ENCODE peak calls at places on chromosomes 16 and 17, in seven cellular contexts. A is progenitor cell of endocrine pancreas, B is NB4, G is gastrocnemius medialis, R is lower leg skin, I is lung, P is tibial artery. Q is an unnamed sample.

GRCh38 chr17:62696726-62697490 is 69.4 kb downstream of the MRC2 start:
- DNase-seq in A (no peak), B (no peak), G (no peak), R (no peak), I (no peak), P (no peak), Q (no peak)

GRCh38 chr16:8945626-8946296 is 17.9 kb downstream of the USP7 start:
- DNase-seq in A (no peak), B (no peak), G (no peak), R (no peak), I (no peak), P (no peak), Q (no peak)

GRCh38 chr17:5516060-5516792 is 29.9 kb downstream of the MIS12 start:
- DNase-seq in A (no peak), B (peak), G (no peak), R (no peak), I (no peak), P (no peak), Q (no peak)

GRCh38 chr17:35373532-35373983 is at the start of gene SLFN11:
- DNase-seq in A (no peak), B (peak), G (peak), R (peak), I (peak), P (peak), Q (no peak)

GRCh38 chr17:64411999-64412771 is 21.5 kb upstream of the PECAM1 start:
- DNase-seq in A (no peak), B (peak), G (peak), R (peak), I (peak), P (peak), Q (no peak)

GRCh38 chr16:84729716-84730320 is 30.0 kb downstream of the USP10 start:
- DNase-seq in A (no peak), B (no peak), G (no peak), R (no peak), I (no peak), P (no peak), Q (no peak)

GRCh38 chr16:12536412-12536746 is 267.3 kb downstream of the CPPED1 start:
- DNase-seq in A (no peak), B (no peak), G (no peak), R (no peak), I (no peak), P (no peak), Q (no peak)

GRCh38 chr17:6090253-6090652 is 20.1 kb downstream of the WSCD1 start:
- DNase-seq in A (no peak), B (no peak), G (no peak), R (no peak), I (no peak), P (no peak), Q (no peak)

GRCh38 chr17:49577978-49578893 is 2.6 kb downstream of the NXPH3 start:
- DNase-seq in A (no peak), B (no peak), G (no peak), R (no peak), I (no peak), P (no peak), Q (no peak)

GRCh38 chr17:149897-150575 is 12.7 kb downstream of the SCGB1C2 start:
- DNase-seq in A (no peak), B (no peak), G (no peak), R (no peak), I (no peak), P (no peak), Q (peak)

GRCh38 chr17:148757-149156 is 11.4 kb downstream of the SCGB1C2 start:
- DNase-seq in A (peak), B (no peak), G (no peak), R (no peak), I (no peak), P (no peak), Q (no peak)

GRCh38 chr17:151004-151403 is 13.6 kb downstream of the SCGB1C2 start:
- DNase-seq in A (no peak), B (no peak), G (no peak), R (no peak), I (no peak), P (no peak), Q (no peak)

GRCh38 chr17:147796-148740 is 10.7 kb downstream of the SCGB1C2 start:
- DNase-seq in A (peak), B (no peak), G (no peak), R (no peak), I (no peak), P (no peak), Q (peak)

DNA sequence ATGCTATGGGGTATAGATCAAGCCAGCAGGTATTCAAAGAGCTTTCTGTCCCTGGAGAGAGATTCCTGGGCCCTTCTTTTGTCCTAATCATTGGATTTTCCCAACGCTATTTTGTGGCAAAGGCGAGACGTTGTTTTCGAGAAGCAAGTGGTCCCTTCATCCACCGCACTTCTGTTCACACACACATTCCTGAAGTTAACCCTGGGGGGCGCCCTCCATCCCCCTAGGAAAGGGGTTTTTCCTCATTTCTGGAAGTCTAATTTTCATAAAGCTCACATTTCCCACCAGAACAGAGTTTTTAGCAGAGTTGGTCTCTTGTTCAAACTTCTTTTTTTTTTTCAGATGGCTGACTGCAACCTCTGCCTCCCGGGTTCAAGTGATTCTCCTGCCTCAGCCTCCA is 11.9 kb downstream of the SCGB1C2 start:
- DNase-seq in A (peak), B (no peak), G (no peak), R (no peak), I (no peak), P (no peak), Q (peak)
- TF ChIP-seq CTCF in A (no peak), B (no peak), G (no peak), R (no peak), I (no peak), P (no peak), Q (no peak)

GRCh38 chr16:55001931-55002330 is 71.3 kb downstream of the IRX5 start:
- DNase-seq in A (no peak), B (no peak), G (no peak), R (no peak), I (no peak), P (no peak), Q (no peak)

GRCh38 chr16:55003306-55003705 is 72.6 kb downstream of the IRX5 start:
- DNase-seq in A (no peak), B (no peak), G (no peak), R (no peak), I (no peak), P (no peak), Q (no peak)

GRCh38 chr16:55003916-55004315 is 73.3 kb downstream of the IRX5 start:
- DNase-seq in A (no peak), B (peak), G (no peak), R (no peak), I (no peak), P (no peak), Q (no peak)

GRCh38 chr16:55000595-55000994 is 69.9 kb downstream of the IRX5 start:
- DNase-seq in A (no peak), B (peak), G (no peak), R (no peak), I (no peak), P (no peak), Q (no peak)

GRCh38 chr16:54998834-54999233 is 68.2 kb downstream of the IRX5 start:
- DNase-seq in A (no peak), B (no peak), G (no peak), R (no peak), I (no peak), P (no peak), Q (no peak)
- TF ChIP-seq CTCF in A (no peak), B (no peak), G (no peak), R (no peak), I (no peak), P (no peak), Q (no peak)

DNA sequence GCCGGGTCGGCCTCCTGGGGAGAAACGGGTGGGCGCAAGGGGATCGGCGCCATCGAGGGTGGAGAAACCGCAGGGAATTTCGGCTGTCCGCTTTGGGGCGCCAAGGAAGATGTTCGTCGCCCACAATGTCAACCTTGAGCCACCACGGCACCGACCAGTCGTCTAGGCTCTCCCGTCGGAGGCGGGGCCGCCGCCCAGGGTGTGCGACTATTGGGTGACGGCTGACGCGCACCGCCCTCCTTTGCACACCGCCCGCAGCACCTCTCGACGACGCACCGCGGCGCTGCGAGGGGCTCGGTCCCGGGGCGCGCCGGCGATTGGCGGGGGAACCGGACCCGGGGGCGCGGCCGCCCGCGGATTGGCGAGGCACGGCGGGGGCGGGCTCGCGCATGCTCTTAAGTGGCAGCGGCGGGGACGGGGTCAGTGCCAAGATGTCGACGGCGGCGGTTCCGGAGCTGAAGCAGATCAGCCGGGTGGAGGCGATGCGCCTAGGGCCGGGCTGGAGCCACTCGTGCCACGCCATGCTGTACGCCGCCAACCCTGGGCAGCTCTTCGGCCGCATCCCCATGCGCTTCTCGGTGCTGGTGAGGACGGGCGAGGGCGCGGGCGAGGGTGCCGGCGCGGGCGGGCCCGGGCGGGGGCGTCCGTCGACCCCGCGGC is at the start of gene NUDT16L1:
- DNase-seq in A (peak), B (peak), G (peak), R (peak), I (peak), P (peak), Q (peak)
- TF ChIP-seq CTCF in A (peak), B (no peak), G (peak), R (no peak), I (peak), P (no peak), Q (no peak)

GRCh38 chr16:20773679-20774078 is 9.9 kb downstream of the ACSM3 start:
- DNase-seq in A (no peak), B (no peak), G (no peak), R (no peak), I (no peak), P (no peak), Q (no peak)

GRCh38 chr16:20774703-20775362 is 11.0 kb downstream of the ACSM3 start:
- DNase-seq in A (peak), B (peak), G (no peak), R (no peak), I (peak), P (peak), Q (no peak)
- TF ChIP-seq CTCF in A (peak), B (peak), G (no peak), R (no peak), I (no peak), P (peak), Q (peak)

GRCh38 chr16:50625374-50625773 is 55.7 kb downstream of the SNX20 start:
- DNase-seq in A (no peak), B (no peak), G (no peak), R (no peak), I (no peak), P (no peak), Q (no peak)

GRCh38 chr16:50629334-50629733 is 51.8 kb downstream of the SNX20 start:
- DNase-seq in A (no peak), B (no peak), G (no peak), R (no peak), I (no peak), P (no peak), Q (no peak)

GRCh38 chr16:50626868-50627267 is 54.2 kb downstream of the SNX20 start:
- DNase-seq in A (no peak), B (peak), G (no peak), R (no peak), I (no peak), P (no peak), Q (no peak)

GRCh38 chr16:50628156-50628802 is 52.8 kb downstream of the SNX20 start:
- DNase-seq in A (no peak), B (no peak), G (no peak), R (no peak), I (no peak), P (no peak), Q (no peak)

DNA sequence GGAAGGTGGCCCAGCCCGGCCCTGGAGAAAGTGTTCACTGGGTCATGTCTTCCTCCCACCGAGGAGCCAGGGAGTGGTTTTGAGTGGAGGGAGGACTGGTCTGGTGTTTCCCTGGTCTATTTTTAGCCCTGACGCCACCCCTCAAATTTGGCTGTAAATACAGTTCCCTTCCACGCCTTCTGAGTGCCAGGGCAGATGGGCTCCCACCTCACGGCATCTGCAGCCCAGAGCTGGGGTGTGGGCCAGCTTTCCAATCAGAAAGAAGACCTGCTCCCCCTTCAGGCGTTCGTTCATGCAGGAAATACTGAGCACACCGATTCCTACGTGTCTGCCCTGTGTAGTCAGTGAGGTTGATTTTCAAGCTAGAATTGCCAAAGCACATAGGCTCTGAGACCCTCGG is 53.7 kb downstream of the SNX20 start:
- DNase-seq in A (no peak), B (peak), G (no peak), R (peak), I (no peak), P (peak), Q (no peak)
- TF ChIP-seq CTCF in A (no peak), B (peak), G (no peak), R (no peak), I (no peak), P (peak), Q (no peak)

DNA sequence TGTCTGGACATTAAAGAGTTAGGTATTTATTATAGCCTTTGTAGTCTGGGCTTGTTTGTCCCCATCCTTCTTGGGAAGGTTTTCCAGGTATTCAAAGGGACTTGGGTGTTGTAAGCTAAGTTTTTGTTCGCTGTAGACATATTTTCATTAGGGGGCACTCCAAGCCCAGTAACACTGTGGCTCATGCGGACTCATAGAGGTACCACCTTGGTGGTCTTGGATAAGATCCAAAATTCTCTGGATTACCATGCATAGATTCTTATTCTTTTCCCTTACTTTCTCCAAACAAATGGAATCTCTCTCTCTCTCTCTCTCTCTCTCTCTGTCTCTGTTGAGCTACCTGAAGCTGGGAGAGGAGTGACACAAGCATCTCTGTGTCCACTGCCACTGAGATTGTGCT is 48.9 kb downstream of the ERCC4 start:
- DNase-seq in A (no peak), B (no peak), G (no peak), R (no peak), I (no peak), P (no peak), Q (no peak)
- TF ChIP-seq CTCF in A (peak), B (no peak), G (no peak), R (no peak), I (no peak), P (no peak), Q (no peak)

GRCh38 chr17:43842975-43843325 is 4.0 kb upstream of the CD300LG start:
- DNase-seq in A (no peak), B (no peak), G (no peak), R (no peak), I (no peak), P (no peak), Q (no peak)

GRCh38 chr17:43844241-43844640 is 2.7 kb upstream of the CD300LG start:
- DNase-seq in A (no peak), B (no peak), G (no peak), R (no peak), I (no peak), P (no peak), Q (no peak)

GRCh38 chr17:43839670-43840101 is 6.7 kb upstream of the MPP3 start:
- DNase-seq in A (no peak), B (no peak), G (peak), R (no peak), I (no peak), P (no peak), Q (no peak)

GRCh38 chr17:43845772-43846171 is 1.2 kb upstream of the CD300LG start:
- DNase-seq in A (no peak), B (no peak), G (no peak), R (no peak), I (no peak), P (no peak), Q (no peak)

DNA sequence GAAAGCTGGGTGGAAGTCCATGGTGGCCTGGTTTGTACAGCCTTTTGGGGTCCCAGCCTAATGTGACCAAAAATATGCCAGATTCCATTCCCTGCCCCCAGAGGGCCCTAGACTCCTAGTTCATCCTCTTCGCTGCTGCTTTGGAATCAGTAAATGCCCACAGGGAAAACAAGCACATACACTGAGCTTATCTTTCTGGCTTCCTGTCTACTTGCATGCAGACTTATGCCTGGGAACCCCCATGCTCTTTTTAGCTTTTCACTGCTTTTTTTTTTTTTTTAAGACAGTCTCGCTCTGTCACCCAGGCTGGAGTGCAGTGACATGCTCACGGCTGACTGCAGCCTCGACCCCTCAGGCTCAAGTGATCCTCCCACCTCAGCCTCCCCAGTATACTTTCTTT is 6.2 kb upstream of the CD300LG start:
- DNase-seq in A (no peak), B (peak), G (no peak), R (no peak), I (no peak), P (no peak), Q (no peak)
- TF ChIP-seq CTCF in A (peak), B (peak), G (no peak), R (no peak), I (no peak), P (no peak), Q (peak)

GRCh38 chr17:58576679-58577367 is 62.4 kb upstream of the MTMR4 start:
- DNase-seq in A (no peak), B (no peak), G (no peak), R (no peak), I (no peak), P (no peak), Q (no peak)

GRCh38 chr17:58572846-58573245 is 58.4 kb upstream of the MTMR4 start:
- DNase-seq in A (no peak), B (no peak), G (no peak), R (no peak), I (no peak), P (no peak), Q (no peak)

GRCh38 chr17:58575511-58575910 is 61.1 kb upstream of the MTMR4 start:
- DNase-seq in A (no peak), B (peak), G (no peak), R (no peak), I (no peak), P (no peak), Q (no peak)

GRCh38 chr17:58574025-58574424 is 59.6 kb upstream of the MTMR4 start:
- DNase-seq in A (no peak), B (no peak), G (no peak), R (no peak), I (no peak), P (no peak), Q (no peak)

GRCh38 chr17:58577696-58578095 is 63.3 kb upstream of the MTMR4 start:
- DNase-seq in A (peak), B (peak), G (no peak), R (peak), I (peak), P (peak), Q (no peak)
- TF ChIP-seq CTCF in A (peak), B (peak), G (no peak), R (no peak), I (peak), P (peak), Q (peak)

DNA sequence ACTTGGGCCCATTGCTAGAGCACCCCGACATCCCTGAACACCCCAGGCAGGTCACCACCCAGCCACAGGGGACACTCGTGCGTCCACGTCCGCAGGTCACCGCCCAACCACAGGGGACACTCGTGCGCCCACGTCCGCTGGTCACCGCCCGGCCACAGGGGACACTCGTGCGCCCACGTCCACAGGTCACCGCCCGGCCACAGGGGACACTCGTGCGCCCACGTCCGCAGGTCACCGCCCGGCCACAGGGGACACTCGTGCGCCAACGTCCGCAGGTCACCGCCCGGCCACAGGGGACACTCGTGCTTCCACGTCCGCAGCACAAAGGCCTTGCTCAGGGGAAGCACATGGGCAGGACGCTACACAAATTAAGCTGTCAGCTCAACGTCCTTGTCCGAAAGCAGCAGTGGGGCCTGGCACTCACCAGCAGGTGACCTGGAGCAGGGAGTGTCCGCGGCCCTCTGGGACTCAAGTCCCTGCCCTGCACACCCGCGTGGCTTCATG is 17.7 kb downstream of the GALNS start:
- DNase-seq in A (no peak), B (peak), G (no peak), R (no peak), I (no peak), P (no peak), Q (no peak)
- TF ChIP-seq CTCF in A (peak), B (peak), G (no peak), R (no peak), I (no peak), P (no peak), Q (peak)

GRCh38 chr17:9532715-9533114 is 42.9 kb downstream of the STX8 start:
- DNase-seq in A (no peak), B (no peak), G (no peak), R (no peak), I (no peak), P (no peak), Q (no peak)

GRCh38 chr17:9531080-9531479 is 44.5 kb downstream of the STX8 start:
- DNase-seq in A (no peak), B (no peak), G (no peak), R (no peak), I (no peak), P (no peak), Q (no peak)

GRCh38 chr17:9529033-9529748 is 46.4 kb downstream of the STX8 start:
- DNase-seq in A (no peak), B (peak), G (no peak), R (no peak), I (no peak), P (no peak), Q (no peak)
- TF ChIP-seq CTCF in A (peak), B (peak), G (no peak), R (no peak), I (no peak), P (peak), Q (peak)

Q was measured in type B pancreatic cell.